ENCODE peak calls at places on chromosome X, in four cellular contexts. One of them, this sample, is unnamed.
A peak's percentile ranks its signal among the peaks of the same experiment; 100 is the strongest.

GRCh38 chrX:50770702-50771101 is 43.3 kb downstream of the SHROOM4 start:
- DNase-seq in uterus: no peak
- DNase-seq in pancreas: peak; percentile 18
- DNase-seq in hepatocyte: peak; percentile 71
- DNase-seq in this sample: no peak

GRCh38 chrX:83336464-83336863 is 171.6 kb upstream of the POU3F4 start:
- DNase-seq in uterus: no peak
- DNase-seq in pancreas: no peak
- DNase-seq in hepatocyte: no peak
- DNase-seq in this sample: no peak

GRCh38 chrX:20378291-20378920 is 111.7 kb upstream of the RPS6KA3 start:
- DNase-seq in uterus: no peak
- DNase-seq in pancreas: no peak
- DNase-seq in hepatocyte: peak; percentile 53
- DNase-seq in this sample: no peak

GRCh38 chrX:22206781-22207180 is 65.9 kb upstream of the CBLL2 start:
- DNase-seq in uterus: no peak
- DNase-seq in pancreas: no peak
- DNase-seq in hepatocyte: no peak
- DNase-seq in this sample: no peak

GRCh38 chrX:153972368-153973126 is at the start of gene TMEM187:
- DNase-seq in uterus: peak; percentile 87
- DNase-seq in pancreas: peak; percentile 92
- DNase-seq in hepatocyte: peak; percentile 93
- DNase-seq in this sample: peak; percentile 86

GRCh38 chrX:2819345-2820130 is 9.2 kb upstream of the GYG2 start:
- DNase-seq in uterus: no peak
- DNase-seq in pancreas: no peak
- DNase-seq in hepatocyte: peak; percentile 58
- DNase-seq in this sample: no peak

GRCh38 chrX:48983081-48983480 is 11.4 kb upstream of the KCND1 start:
- DNase-seq in uterus: no peak
- DNase-seq in pancreas: no peak
- DNase-seq in hepatocyte: no peak
- DNase-seq in this sample: no peak

GRCh38 chrX:39599339-39599738 is 498.4 kb downstream of the BCOR start:
- DNase-seq in uterus: no peak
- DNase-seq in pancreas: no peak
- DNase-seq in hepatocyte: no peak
- DNase-seq in this sample: no peak

DNA sequence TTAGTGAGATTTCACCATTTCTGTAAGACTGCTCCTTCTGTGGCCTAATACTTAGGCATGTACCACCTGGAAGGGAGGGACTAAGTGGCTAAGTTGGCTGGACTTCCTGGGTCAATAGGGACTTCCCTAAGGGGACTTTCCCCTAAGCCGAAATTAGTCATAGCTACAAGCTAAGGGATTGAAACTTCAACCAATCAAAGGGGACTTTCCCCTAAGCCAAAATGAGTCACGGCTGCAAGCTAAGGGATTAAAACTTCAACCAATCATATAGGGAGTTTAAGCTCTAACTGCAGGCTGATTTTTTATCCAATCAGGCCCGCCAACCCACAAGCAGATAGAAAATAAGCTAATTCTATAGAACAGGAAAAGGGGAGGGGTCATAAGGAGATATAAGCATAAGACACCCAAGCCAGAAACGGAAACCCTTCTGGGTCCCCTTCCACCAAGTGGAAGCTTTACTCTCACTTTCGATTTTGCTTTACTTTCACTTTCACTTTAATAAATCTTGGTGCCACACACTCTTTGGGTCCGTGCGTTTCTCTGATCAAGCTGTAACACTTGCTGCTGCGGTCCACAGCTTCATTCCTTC is 382.8 kb downstream of the KLHL4 start:
- DNase-seq in uterus: no peak
- DNase-seq in pancreas: no peak
- DNase-seq in hepatocyte: no peak
- DNase-seq in this sample: no peak
- H3K27ac ChIP-seq in uterus: no peak overlapping the region
- H3K27ac ChIP-seq in pancreas: no peak overlapping the region
- H3K27ac ChIP-seq in hepatocyte: no peak overlapping the region
- H3K27ac ChIP-seq in this sample: no peak overlapping the region

DNA sequence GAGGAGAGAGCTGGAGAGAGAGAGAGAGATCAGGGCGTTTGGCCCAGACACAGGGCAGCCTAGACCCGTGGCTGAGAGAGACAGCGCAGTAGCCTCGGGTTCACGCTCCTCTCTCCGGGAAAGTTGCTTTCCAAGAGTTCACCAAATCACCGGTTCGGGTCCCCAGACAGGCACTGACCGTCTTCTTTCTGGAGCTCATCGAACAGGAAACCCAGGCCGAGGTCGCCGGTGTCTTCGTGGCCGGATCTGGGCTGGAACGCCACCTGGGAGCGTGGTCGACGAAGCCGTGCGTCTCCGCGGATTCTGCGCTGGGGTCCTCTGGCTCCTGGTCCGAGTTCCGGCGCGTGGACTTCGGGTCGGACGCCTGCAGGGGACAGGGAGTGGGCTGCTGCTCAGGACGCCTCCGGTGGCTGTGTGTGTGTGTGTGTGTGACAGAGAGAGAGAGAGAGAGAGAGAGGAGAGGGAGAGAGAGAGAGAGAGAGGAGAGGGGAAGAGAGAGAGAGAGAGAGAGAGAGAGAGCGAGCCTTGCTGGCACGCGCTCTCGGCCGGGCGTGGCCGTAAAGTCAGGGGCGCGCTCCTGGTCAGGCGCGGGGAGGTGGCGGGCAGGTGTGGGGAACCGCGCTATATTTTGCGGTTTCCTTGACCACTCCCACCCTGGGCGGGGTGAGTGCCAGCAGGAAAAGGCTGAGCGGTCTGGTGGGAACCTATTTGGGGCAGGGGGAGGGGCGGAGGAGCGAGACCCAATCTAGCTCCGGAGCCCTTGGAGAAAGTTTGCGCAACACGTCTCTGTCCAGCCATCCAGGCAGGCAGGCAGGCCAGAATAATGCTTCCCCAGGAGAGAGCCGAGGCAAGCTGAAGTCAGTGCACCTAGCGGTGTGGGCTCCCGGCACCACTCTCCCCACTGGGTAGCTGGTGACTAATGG is 62.1 kb downstream of the RHOXF2B start:
- DNase-seq in uterus: no peak
- DNase-seq in pancreas: peak; percentile 66
- DNase-seq in hepatocyte: peak; percentile 18
- DNase-seq in this sample: no peak
- H3K4me3 ChIP-seq in uterus: peak overlapping the region; percentile 20
- H3K4me3 ChIP-seq in pancreas: peak overlapping the region; percentile 7
- H3K4me3 ChIP-seq in hepatocyte: no peak overlapping the region
- H3K4me3 ChIP-seq in this sample: no peak overlapping the region

GRCh38 chrX:108299704-108300103 is 138.5 kb downstream of the COL4A6 start:
- DNase-seq in uterus: no peak
- DNase-seq in pancreas: no peak
- DNase-seq in hepatocyte: no peak
- DNase-seq in this sample: no peak
- H3K27ac ChIP-seq in uterus: no peak overlapping the region
- H3K27ac ChIP-seq in pancreas: no peak overlapping the region
- H3K27ac ChIP-seq in hepatocyte: peak overlapping the region; percentile 69
- H3K27ac ChIP-seq in this sample: no peak overlapping the region

GRCh38 chrX:9207142-9207541 is 173.2 kb upstream of the FAM9B start:
- DNase-seq in uterus: peak; percentile 29
- DNase-seq in pancreas: no peak
- DNase-seq in hepatocyte: no peak
- DNase-seq in this sample: no peak
- H3K4me3 ChIP-seq in uterus: peak overlapping the region; percentile 15
- H3K4me3 ChIP-seq in pancreas: no peak overlapping the region
- H3K4me3 ChIP-seq in hepatocyte: no peak overlapping the region
- H3K4me3 ChIP-seq in this sample: no peak overlapping the region

DNA sequence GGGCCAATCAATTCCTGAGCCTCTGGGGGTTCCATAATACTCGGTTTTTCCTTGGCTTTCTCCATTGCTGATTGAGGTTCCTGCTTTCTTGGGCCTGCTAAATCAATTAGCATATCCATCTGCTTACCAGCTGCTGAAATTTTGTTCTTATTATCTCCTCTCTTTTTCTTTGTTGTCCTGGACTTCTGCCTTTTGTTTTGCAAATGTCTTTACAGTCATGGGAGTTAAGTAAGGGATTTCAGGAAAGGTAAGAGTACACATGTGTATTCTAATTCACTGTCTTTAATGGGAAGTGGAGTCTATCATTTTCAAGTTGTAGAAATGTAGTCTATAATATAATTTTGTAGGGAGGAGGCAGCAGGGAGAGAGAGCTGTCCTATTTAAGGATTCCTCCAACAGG is 222.1 kb downstream of the MID1 start:
- DNase-seq in uterus: no peak
- DNase-seq in pancreas: no peak
- DNase-seq in hepatocyte: no peak
- DNase-seq in this sample: no peak
- H3K27ac ChIP-seq in uterus: no peak overlapping the region
- H3K27ac ChIP-seq in pancreas: no peak overlapping the region
- H3K27ac ChIP-seq in hepatocyte: no peak overlapping the region
- H3K27ac ChIP-seq in this sample: no peak overlapping the region

GRCh38 chrX:100642296-100642695 is 1.7 kb upstream of the SRPX2 start:
- DNase-seq in uterus: no peak
- DNase-seq in pancreas: no peak
- DNase-seq in hepatocyte: no peak
- DNase-seq in this sample: no peak

GRCh38 chrX:100635989-100636320 is 651 bp downstream of the TSPAN6 start:
- DNase-seq in uterus: no peak
- DNase-seq in pancreas: no peak
- DNase-seq in hepatocyte: no peak
- DNase-seq in this sample: no peak

GRCh38 chrX:100635040-100635439 is 1.6 kb downstream of the TSPAN6 start:
- DNase-seq in uterus: no peak
- DNase-seq in pancreas: no peak
- DNase-seq in hepatocyte: no peak
- DNase-seq in this sample: no peak

GRCh38 chrX:100636321-100636991 is at the start of gene TSPAN6:
- DNase-seq in uterus: peak; percentile 83
- DNase-seq in pancreas: peak; percentile 75
- DNase-seq in hepatocyte: peak; percentile 87
- DNase-seq in this sample: peak; percentile 53
- H3K4me3 ChIP-seq in uterus: peak within 1 kb of the TSS; percentile 52
- H3K4me3 ChIP-seq in pancreas: peak within 1 kb of the TSS; percentile 32
- H3K4me3 ChIP-seq in hepatocyte: peak within 1 kb of the TSS; percentile 46
- H3K4me3 ChIP-seq in this sample: peak within 1 kb of the TSS; percentile 50

GRCh38 chrX:15674899-15675489 is 10.4 kb upstream of the CLTRN start:
- DNase-seq in uterus: peak; percentile 92
- DNase-seq in pancreas: peak; percentile 91
- DNase-seq in hepatocyte: peak; percentile 89
- DNase-seq in this sample: peak; percentile 98

GRCh38 chrX:15672886-15673285 is 8.3 kb upstream of the CLTRN start:
- DNase-seq in uterus: no peak
- DNase-seq in pancreas: no peak
- DNase-seq in hepatocyte: no peak
- DNase-seq in this sample: no peak

GRCh38 chrX:15675490-15675921 is 10.9 kb upstream of the CLTRN start:
- DNase-seq in uterus: no peak
- DNase-seq in pancreas: peak; percentile 92
- DNase-seq in hepatocyte: peak; percentile 88
- DNase-seq in this sample: peak; percentile 69

GRCh38 chrX:15673970-15674369 is 9.4 kb upstream of the CLTRN start:
- DNase-seq in uterus: no peak
- DNase-seq in pancreas: no peak
- DNase-seq in hepatocyte: no peak
- DNase-seq in this sample: no peak

GRCh38 chrX:15674514-15674898 is 9.9 kb upstream of the CLTRN start:
- DNase-seq in uterus: peak; percentile 95
- DNase-seq in pancreas: peak; percentile 95
- DNase-seq in hepatocyte: peak; percentile 95
- DNase-seq in this sample: no peak
- H3K27ac ChIP-seq in uterus: peak overlapping the region; percentile 98
- H3K27ac ChIP-seq in pancreas: peak overlapping the region; percentile 99
- H3K27ac ChIP-seq in hepatocyte: peak overlapping the region; percentile 100
- H3K27ac ChIP-seq in this sample: peak overlapping the region; percentile 96

DNA sequence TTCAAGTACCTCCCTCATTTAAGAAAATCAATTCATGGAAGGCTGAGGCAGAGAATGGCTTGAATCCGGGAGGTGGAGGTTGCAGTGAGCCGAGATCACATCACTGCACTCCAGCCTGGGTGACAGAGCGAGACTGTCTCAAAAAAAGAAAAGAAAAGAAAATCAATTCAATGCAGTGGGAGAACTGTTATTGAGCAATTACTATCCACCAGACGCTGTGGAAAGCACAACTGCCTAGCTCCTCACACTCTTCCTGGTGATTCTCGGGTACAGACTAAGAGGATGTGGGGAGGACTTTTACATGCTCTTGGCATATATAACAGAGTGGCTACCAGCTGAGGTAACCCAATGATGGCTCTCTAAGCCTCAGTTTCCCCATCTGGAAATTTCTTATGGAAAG is 2.7 kb upstream of the TMSB4X start:
- DNase-seq in uterus: no peak
- DNase-seq in pancreas: no peak
- DNase-seq in hepatocyte: no peak
- DNase-seq in this sample: no peak
- H3K4me3 ChIP-seq in uterus: no peak overlapping the region
- H3K4me3 ChIP-seq in pancreas: no peak overlapping the region
- H3K4me3 ChIP-seq in hepatocyte: no peak overlapping the region
- H3K4me3 ChIP-seq in this sample: peak overlapping the region; percentile 68

This sample was measured in naive thymus-derived CD4-positive, alpha-beta T cell.